ENCODE peak calls at places on chromosome 7, in five cellular contexts. O is HCT116, B is mammary epithelial cell, Y is AG10803, A is AG04449. F is an unnamed sample.
A peak's percentile ranks its signal among the peaks of the same experiment; 100 is the strongest.

GRCh38 chr7:92769361-92769633 is 67.1 kb downstream of the CDK6 start:
- DNase-seq in A (no peak), Y (peak; percentile 26), O (no peak), B (no peak), F (no peak)

GRCh38 chr7:94382155-94382554 is 12.5 kb upstream of the COL1A2 start:
- DNase-seq in A (no peak), B (peak; percentile 8), O (no peak), Y (peak; percentile 74), F (no peak)

GRCh38 chr7:64101943-64102655 is 56.9 kb downstream of the ZNF727 start:
- DNase-seq in Y (no peak), O (no peak), B (no peak), A (no peak), F (no peak)

GRCh38 chr7:94595717-94596116 is 60.2 kb downstream of the SGCE start:
- DNase-seq in Y (no peak), O (no peak), A (no peak), B (no peak), F (no peak)

GRCh38 chr7:139811106-139811505 is 18.0 kb upstream of the TBXAS1 start:
- DNase-seq in A (no peak), O (no peak), Y (peak; percentile 6), B (no peak), F (no peak)

GRCh38 chr7:20786779-20787651 is at the start of gene SP8:
- DNase-seq in Y (no peak), B (peak; percentile 52), O (no peak), A (no peak), F (peak; percentile 86)

GRCh38 chr7:103636153-103636552 is 190.1 kb upstream of the SLC26A5 start:
- DNase-seq in A (no peak), Y (no peak), B (peak; percentile 38), O (no peak), F (no peak)

GRCh38 chr7:16940777-16941176 is 59.0 kb upstream of the AGR3 start:
- DNase-seq in Y (no peak), O (no peak), A (no peak), B (no peak), F (no peak)

GRCh38 chr7:153087498-153087897 is 327.9 kb downstream of the ACTR3B start:
- DNase-seq in O (no peak), B (no peak), Y (no peak), A (no peak), F (no peak)

GRCh38 chr7:158328376-158329013 is 259.1 kb downstream of the PTPRN2 start:
- DNase-seq in O (no peak), Y (no peak), B (no peak), A (no peak), F (no peak)

GRCh38 chr7:105581066-105581811 is at the start of gene EFCAB10:
- DNase-seq in A (no peak), Y (peak; percentile 38), B (peak; percentile 31), O (peak; percentile 56), F (peak; percentile 85)
- TF ChIP-seq CTCF in A (no peak), Y (no peak), B (no peak), O (no peak), F (no peak)

GRCh38 chr7:122515404-122515803 is 183.5 kb downstream of the RNF133 start:
- DNase-seq in O (no peak), B (no peak), Y (no peak), A (no peak), F (no peak)

GRCh38 chr7:122521767-122522166 is 177.2 kb downstream of the RNF133 start:
- DNase-seq in A (no peak), O (no peak), Y (no peak), B (no peak), F (no peak)

GRCh38 chr7:122520961-122521555 is 177.9 kb downstream of the RNF133 start:
- DNase-seq in A (no peak), Y (no peak), O (no peak), B (no peak), F (no peak)

GRCh38 chr7:122517576-122517975 is 181.3 kb downstream of the RNF133 start:
- DNase-seq in Y (no peak), B (no peak), A (no peak), O (no peak), F (no peak)

DNA sequence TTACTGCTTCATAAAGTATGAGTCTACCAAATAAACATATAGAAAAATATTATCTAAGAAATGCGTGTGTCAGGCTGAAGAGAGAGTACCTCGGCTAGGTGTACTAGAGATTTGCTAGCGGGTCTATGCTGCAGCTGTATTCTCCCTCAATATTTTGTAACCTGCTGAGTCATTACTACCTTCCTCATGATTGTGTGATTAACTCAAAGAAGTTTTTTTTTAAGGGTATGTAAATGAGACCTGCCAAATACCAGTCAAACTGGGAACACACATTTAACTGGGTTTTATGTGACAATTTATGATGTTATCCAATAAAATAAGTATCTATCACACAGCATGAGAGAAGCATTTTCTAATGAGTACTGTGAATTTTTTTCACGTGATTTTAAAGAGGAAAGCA is 180.4 kb downstream of the RNF133 start:
- DNase-seq in O (no peak), Y (no peak), B (peak; percentile 8), A (no peak), F (no peak)
- H3K4me3 ChIP-seq in O (no peak overlapping the region), Y (no peak overlapping the region), B (no peak overlapping the region), A (no peak overlapping the region), F (no peak overlapping the region)

DNA sequence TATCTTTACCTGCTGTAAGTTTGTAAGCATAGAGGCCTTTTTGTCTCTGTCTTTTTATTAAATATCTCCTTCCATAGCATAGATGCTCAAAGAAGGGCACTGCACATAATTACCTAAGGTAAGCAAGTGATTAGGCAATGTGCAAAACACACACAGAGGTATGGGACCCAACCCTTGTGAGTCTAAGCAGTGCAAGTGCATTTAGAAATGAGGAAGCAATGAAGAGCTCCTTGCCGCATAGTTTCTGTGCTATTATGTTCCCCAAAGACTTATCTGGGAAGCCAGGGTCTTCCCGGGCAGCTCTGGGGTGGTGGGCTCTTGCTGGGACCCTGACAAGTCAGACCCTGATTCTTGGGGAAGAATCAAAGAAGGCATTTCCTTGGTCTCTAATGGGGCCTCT is 13.5 kb upstream of the MGAM2 start:
- DNase-seq in O (no peak), Y (no peak), B (no peak), A (no peak), F (no peak)
- TF ChIP-seq CTCF in O (no peak), Y (no peak), B (no peak), A (no peak), F (no peak)

GRCh38 chr7:29563590-29564454 is at the start of gene PRR15:
- DNase-seq in A (no peak), O (peak; percentile 76), Y (no peak), B (peak; percentile 75), F (peak; percentile 90)
- H3K4me3 ChIP-seq in A (peak within 1 kb of the TSS; percentile 54), O (peak within 1 kb of the TSS; percentile 83), Y (peak within 1 kb of the TSS; percentile 65), B (peak within 1 kb of the TSS; percentile 84), F (peak within 1 kb of the TSS; percentile 71)

GRCh38 chr7:81005254-81005653 is 86.4 kb upstream of the SEMA3C start:
- DNase-seq in B (no peak), A (no peak), Y (no peak), O (no peak), F (no peak)

GRCh38 chr7:81004098-81004497 is 85.2 kb upstream of the SEMA3C start:
- DNase-seq in B (peak; percentile 80), Y (peak; percentile 21), O (no peak), A (no peak), F (no peak)

GRCh38 chr7:81013036-81013435 is 94.2 kb upstream of the SEMA3C start:
- DNase-seq in B (peak; percentile 92), O (peak; percentile 76), Y (peak; percentile 80), A (peak; percentile 19), F (no peak)

GRCh38 chr7:81007053-81007452 is 88.2 kb upstream of the SEMA3C start:
- DNase-seq in Y (no peak), B (no peak), A (no peak), O (no peak), F (no peak)

GRCh38 chr7:81008901-81009300 is 90.0 kb upstream of the SEMA3C start:
- DNase-seq in B (peak; percentile 74), O (no peak), Y (no peak), A (no peak), F (no peak)
- TF ChIP-seq CTCF in B (no peak), O (no peak), Y (no peak), A (no peak), F (no peak)

DNA sequence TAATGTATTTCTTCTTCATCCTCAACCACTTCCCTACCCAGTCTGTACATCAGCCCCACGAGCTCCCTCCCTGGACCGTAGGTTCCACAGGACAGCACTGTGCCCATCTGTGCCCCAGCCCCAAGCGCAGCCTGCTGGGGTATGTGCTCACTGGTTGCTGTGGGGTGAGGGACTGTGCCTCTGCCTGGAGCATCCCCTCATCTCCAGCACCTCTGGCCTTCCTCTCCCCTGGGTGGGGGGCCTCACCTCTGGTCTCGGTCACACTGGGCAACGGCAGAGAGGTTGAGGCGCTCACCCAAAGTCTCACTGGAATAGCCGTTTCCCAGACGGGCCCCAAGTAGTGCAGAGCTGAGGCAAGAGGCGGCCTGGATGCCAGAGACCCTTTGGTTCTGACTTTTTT is 1.5 kb upstream of the PRKAR1B start:
- DNase-seq in O (no peak), A (no peak), Y (no peak), B (no peak), F (peak; percentile 18)
- H3K4me3 ChIP-seq in O (peak overlapping the region; percentile 58), A (peak overlapping the region; percentile 3), Y (peak overlapping the region; percentile 65), B (no peak overlapping the region), F (no peak overlapping the region)

GRCh38 chr7:150874401-150875198 is 22.3 kb downstream of the AOC1 start:
- DNase-seq in Y (no peak), O (no peak), B (no peak), A (no peak), F (no peak)

GRCh38 chr7:150875791-150876190 is 23.5 kb downstream of the AOC1 start:
- DNase-seq in O (peak; percentile 16), A (no peak), Y (no peak), B (no peak), F (no peak)

GRCh38 chr7:150877545-150877944 is 25.2 kb downstream of the AOC1 start:
- DNase-seq in Y (no peak), B (no peak), A (no peak), O (no peak), F (no peak)

GRCh38 chr7:150879345-150879744 is 27.0 kb downstream of the AOC1 start:
- DNase-seq in Y (no peak), O (no peak), A (no peak), B (peak; percentile 11), F (no peak)

GRCh38 chr7:150876817-150877526 is 24.7 kb downstream of the AOC1 start:
- DNase-seq in B (peak; percentile 69), A (no peak), O (peak; percentile 87), Y (peak; percentile 74), F (peak; percentile 82)
- TF ChIP-seq CTCF in B (peak; percentile 64), A (peak; percentile 32), O (peak; percentile 77), Y (peak; percentile 68), F (peak; percentile 61)

F was measured in Caco-2.